ENCODE peak calls at places on chromosomes 1 and 21, in five cellular contexts. R is AG09309, N is mammary epithelial cell, B is AG04450, S is HFF-Myc. P is an unnamed sample.

GRCh38 chr1:38071530-38072266 is 25.1 kb upstream of the POU3F1 start:
- DNase-seq in R (peak), N (peak), B (no peak), S (no peak), P (peak)

GRCh38 chr1:204598319-204598969 is 82.2 kb downstream of the MDM4 start:
- DNase-seq in R (no peak), N (no peak), B (no peak), S (no peak), P (no peak)

GRCh38 chr21:39121600-39122355 is 61.5 kb downstream of the PSMG1 start:
- DNase-seq in R (no peak), N (peak), B (no peak), S (no peak), P (no peak)

GRCh38 chr1:150268342-150268705 is 492 bp downstream of the APH1A start:
- DNase-seq in R (no peak), N (peak), B (no peak), S (no peak), P (peak)

GRCh38 chr1:210332233-210332632 is 3.5 kb downstream of the HHAT start:
- DNase-seq in R (no peak), N (no peak), B (no peak), S (no peak), P (no peak)

GRCh38 chr1:244391761-244392160 is 59.9 kb downstream of the ADSS2 start:
- DNase-seq in R (no peak), N (peak), B (no peak), S (no peak), P (no peak)

GRCh38 chr1:208115924-208116614 is 128.1 kb downstream of the PLXNA2 start:
- DNase-seq in R (no peak), N (no peak), B (no peak), S (no peak), P (no peak)

GRCh38 chr1:113456967-113457366 is 66.7 kb downstream of the MAGI3 start:
- DNase-seq in R (peak), N (peak), B (peak), S (peak), P (no peak)

GRCh38 chr1:63277195-63278192 is 44.9 kb upstream of the FOXD3 start:
- DNase-seq in R (no peak), N (no peak), B (no peak), S (no peak), P (no peak)

GRCh38 chr21:40667964-40668363 is 179.0 kb downstream of the DSCAM start:
- DNase-seq in R (no peak), N (peak), B (no peak), S (no peak), P (no peak)

GRCh38 chr1:212138441-212138840 is 102.9 kb downstream of the DTL start:
- DNase-seq in R (no peak), N (no peak), B (no peak), S (no peak), P (no peak)

GRCh38 chr1:54813479-54814147 is 12.5 kb upstream of the TTC22 start:
- DNase-seq in R (no peak), N (no peak), B (no peak), S (no peak), P (peak)

GRCh38 chr1:199172286-199173124 is 533.7 kb downstream of the PTPRC start:
- DNase-seq in R (no peak), N (peak), B (no peak), S (no peak), P (no peak)

GRCh38 chr1:118983558-118984021 is 4.6 kb downstream of the TBX15 start:
- DNase-seq in R (no peak), N (no peak), B (no peak), S (no peak), P (no peak)

GRCh38 chr1:4781646-4782045 is 127.2 kb downstream of the AJAP1 start:
- DNase-seq in R (no peak), N (no peak), B (no peak), S (no peak), P (no peak)

GRCh38 chr1:4772294-4773010 is 118.0 kb downstream of the AJAP1 start:
- DNase-seq in R (no peak), N (no peak), B (no peak), S (no peak), P (no peak)

GRCh38 chr1:4778056-4778455 is 123.6 kb downstream of the AJAP1 start:
- DNase-seq in R (no peak), N (no peak), B (no peak), S (no peak), P (no peak)
- TF ChIP-seq CTCF in R (no peak), N (peak), B (no peak), S (no peak), P (no peak)

GRCh38 chr1:48940354-48940753 is 163.7 kb upstream of the BEND5 start:
- DNase-seq in R (no peak), N (no peak), B (no peak), S (no peak), P (no peak)

GRCh38 chr1:48938975-48939374 is 162.3 kb upstream of the BEND5 start:
- DNase-seq in R (no peak), N (no peak), B (no peak), S (no peak), P (no peak)

GRCh38 chr1:48936436-48936835 is 159.7 kb upstream of the BEND5 start:
- DNase-seq in R (no peak), N (no peak), B (no peak), S (no peak), P (no peak)

GRCh38 chr1:48939828-48940227 is 163.1 kb upstream of the BEND5 start:
- DNase-seq in R (no peak), N (no peak), B (no peak), S (no peak), P (no peak)

GRCh38 chr1:48937732-48938131 is 161.0 kb upstream of the BEND5 start:
- DNase-seq in R (no peak), N (no peak), B (no peak), S (no peak), P (no peak)
- TF ChIP-seq CTCF in R (no peak), N (no peak), B (no peak), S (no peak), P (no peak)

DNA sequence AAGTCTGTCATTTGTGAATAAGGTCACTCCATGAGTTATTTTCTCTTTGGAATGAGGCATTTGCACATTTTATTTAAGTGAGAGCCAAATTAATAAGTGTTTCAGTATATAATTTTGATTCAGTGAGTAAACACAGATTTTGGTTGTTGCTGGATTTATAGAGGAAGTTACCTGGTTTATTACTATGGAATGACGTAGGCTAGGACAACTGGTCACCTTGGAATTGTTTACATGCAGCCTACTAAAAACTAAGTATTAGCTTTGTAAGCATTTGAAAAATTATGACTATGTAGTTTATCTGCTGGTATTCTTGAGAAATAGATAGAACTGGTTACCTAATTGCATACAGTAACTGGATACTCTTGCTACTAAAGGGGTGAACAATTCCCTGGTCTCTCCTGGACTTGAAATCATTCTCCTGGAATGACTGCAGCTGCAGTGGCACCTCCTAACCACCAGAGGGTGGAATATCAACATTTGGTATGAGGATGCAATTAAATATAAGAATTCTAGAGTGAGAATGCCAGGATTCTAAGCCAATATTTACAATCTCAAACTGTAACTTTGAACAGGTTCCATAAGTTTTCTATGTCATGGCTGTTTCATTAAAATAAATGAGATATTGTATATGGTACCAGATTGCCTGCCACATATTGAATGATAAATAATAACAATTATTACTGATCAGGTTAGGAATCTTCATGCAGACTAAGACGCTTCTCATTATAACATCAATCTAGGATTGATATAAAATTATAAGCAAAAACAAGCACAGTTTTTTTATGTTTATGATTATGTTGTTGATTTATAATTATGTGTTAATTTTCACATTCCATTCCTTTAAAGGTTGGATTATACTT is 3.5 kb upstream of the KRTAP27-1 start:
- DNase-seq in R (no peak), N (peak), B (no peak), S (no peak), P (peak)
- TF ChIP-seq CTCF in R (peak), N (peak), B (peak), S (peak), P (peak)

GRCh38 chr1:192235127-192235526 is 76.9 kb downstream of the RGS18 start:
- DNase-seq in R (no peak), N (no peak), B (no peak), S (no peak), P (no peak)
- TF ChIP-seq CTCF in R (no peak), N (no peak), B (no peak), S (no peak), P (no peak)

GRCh38 chr1:226181996-226182714 is 4.4 kb downstream of the ACBD3 start:
- DNase-seq in R (peak), N (peak), B (no peak), S (peak), P (peak)
- TF ChIP-seq CTCF in R (peak), N (peak), B (peak), S (peak), P (no peak)

DNA sequence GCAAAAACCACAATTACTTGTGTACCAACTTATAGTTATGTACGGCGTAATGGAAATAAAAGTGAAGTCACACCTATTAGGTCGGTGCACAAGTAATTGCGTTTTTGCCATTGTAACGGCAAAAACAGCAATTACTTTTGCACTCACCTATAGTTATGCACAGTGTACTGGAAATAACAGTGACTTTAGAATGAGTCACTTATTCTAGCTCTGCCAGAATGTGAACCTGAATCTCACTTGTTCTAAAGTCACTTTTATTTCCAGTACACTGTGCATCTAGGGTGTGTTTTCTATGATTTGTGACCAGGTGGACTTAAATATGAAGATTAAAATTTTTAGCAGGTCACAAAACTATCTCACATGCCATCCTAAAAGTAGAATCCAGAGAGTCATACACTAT is 219.0 kb downstream of the NEGR1 start:
- DNase-seq in R (no peak), N (peak), B (no peak), S (no peak), P (no peak)
- TF ChIP-seq CTCF in R (no peak), N (no peak), B (no peak), S (no peak), P (no peak)

DNA sequence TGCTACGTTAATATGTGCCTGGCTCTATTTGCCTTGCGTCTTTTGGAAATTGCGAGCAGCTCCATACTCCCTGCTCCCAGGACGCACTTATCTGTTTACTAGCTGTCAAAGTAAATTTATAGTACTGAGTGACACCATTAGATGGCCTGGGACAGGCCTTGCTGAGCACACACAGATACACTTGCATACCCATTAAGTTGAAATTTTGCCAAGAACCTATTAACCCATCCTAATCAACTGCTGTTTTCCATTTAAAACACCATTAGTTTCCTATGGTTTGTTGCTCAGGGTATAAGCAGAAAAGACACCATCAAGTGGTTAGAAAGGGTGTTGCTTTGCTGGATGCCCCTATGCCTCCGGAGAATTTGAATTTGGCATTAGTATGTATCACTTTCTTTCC is 187.3 kb downstream of the SLC44A5 start:
- DNase-seq in R (no peak), N (no peak), B (no peak), S (no peak), P (no peak)
- TF ChIP-seq CTCF in R (no peak), N (no peak), B (no peak), S (no peak), P (no peak)

GRCh38 chr1:172530000-172530399 is 3.0 kb upstream of the SUCO start:
- DNase-seq in R (no peak), N (peak), B (no peak), S (no peak), P (no peak)

GRCh38 chr1:172531846-172532699 is 877 bp upstream of the SUCO start:
- DNase-seq in R (peak), N (peak), B (peak), S (peak), P (peak)

GRCh38 chr1:172531412-172531811 is 1.5 kb upstream of the SUCO start:
- DNase-seq in R (no peak), N (peak), B (no peak), S (no peak), P (no peak)

GRCh38 chr1:172533511-172534116 is 664 bp downstream of the SUCO start:
- DNase-seq in R (peak), N (peak), B (no peak), S (no peak), P (no peak)

DNA sequence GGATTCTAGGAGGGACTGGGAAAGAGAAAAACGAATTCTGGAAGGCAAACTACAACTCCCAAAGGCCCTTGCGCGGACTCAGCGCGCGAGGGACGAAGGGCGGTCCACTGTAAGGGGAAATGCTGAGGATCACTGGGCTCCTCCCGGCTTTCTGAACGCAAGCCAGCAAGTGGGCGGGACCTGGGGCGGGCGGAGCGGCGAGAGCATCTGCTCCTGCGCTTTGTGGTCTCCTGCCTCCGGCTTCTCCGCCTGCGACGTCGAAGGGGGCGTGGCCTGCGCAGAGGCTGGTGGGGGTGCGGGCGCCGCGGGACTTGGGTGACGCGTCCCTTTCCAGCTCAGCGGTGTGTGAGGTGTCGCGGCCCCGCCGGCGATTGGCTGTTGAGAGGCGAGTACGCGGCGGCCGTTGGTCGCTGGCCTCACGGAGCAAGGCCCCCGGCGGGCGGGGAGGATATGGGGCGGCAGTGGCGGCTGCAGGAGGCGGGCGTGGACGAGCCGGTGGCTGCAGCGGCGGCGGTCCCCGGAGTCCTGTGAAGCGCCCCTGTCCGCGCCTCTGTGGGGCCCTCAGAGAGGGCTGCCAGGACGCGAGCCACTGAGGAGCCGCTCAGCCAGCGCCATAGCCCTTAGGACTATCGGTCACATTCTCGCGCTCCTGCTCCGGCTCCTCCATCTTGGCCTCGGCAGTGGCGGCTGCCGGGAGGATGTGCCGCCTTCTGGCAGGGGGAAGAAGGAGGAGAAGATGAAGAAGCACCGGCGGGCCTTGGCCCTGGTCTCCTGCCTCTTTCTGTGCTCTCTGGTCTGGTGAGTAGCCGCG is at the start of gene SUCO:
- DNase-seq in R (peak), N (peak), B (peak), S (peak), P (peak)
- TF ChIP-seq CTCF in R (no peak), N (peak), B (peak), S (no peak), P (no peak)

P was measured in GM13976.